ENCODE peak calls at places on chromosomes 16 and 17, in ten cellular contexts. L is fibroblast of pulmonary artery, B is fibroblast of lung, H is right cardiac atrium, K is cardiac fibroblast, T is psoas muscle, S is adipocyte, M is heart left ventricle, A is tibial artery, Y is AG04449. F is an unnamed sample.

GRCh38 chr16:54244061-54244886 is 42.3 kb downstream of the IRX3 start:
- DNase-seq in L (no peak), B (no peak), H (no peak), K (no peak), T (no peak), S (no peak), M (no peak), A (no peak), Y (no peak), F (no peak)

GRCh38 chr17:72514888-72515287 is 394.1 kb downstream of the SOX9 start:
- DNase-seq in L (peak; percentile 81), B (peak; percentile 96), H (peak; percentile 87), K (peak; percentile 62), T (no peak), S (peak; percentile 31), M (peak; percentile 37), A (no peak), Y (no peak), F (peak; percentile 60)

GRCh38 chr16:88375236-88376052 is 7.3 kb upstream of the ZNF469 start:
- DNase-seq in L (no peak), B (no peak), H (peak; percentile 33), K (no peak), T (peak; percentile 17), S (no peak), M (no peak), A (peak; percentile 58), Y (no peak), F (no peak)

GRCh38 chr16:24820522-24820921 is 25.2 kb upstream of the SLC5A11 start:
- DNase-seq in L (peak; percentile 35), B (no peak), H (no peak), K (peak; percentile 56), T (no peak), S (no peak), M (no peak), A (no peak), Y (no peak), F (no peak)

GRCh38 chr17:32834104-32834503 is 42.8 kb downstream of the MYO1D start:
- DNase-seq in L (no peak), B (no peak), H (no peak), K (no peak), T (no peak), S (no peak), M (no peak), A (no peak), Y (no peak), F (no peak)

GRCh38 chr17:45900723-45901415 is 6.5 kb downstream of the MAPT start:
- DNase-seq in L (no peak), B (no peak), H (no peak), K (no peak), T (no peak), S (no peak), M (no peak), A (no peak), Y (no peak), F (no peak)

GRCh38 chr17:47862621-47863440 is 11.9 kb upstream of the SP6 start:
- DNase-seq in L (peak; percentile 73), B (peak; percentile 89), H (no peak), K (peak; percentile 92), T (no peak), S (peak; percentile 59), M (no peak), A (no peak), Y (peak; percentile 50), F (no peak)

GRCh38 chr17:40458001-40458791 is 14.9 kb downstream of the IGFBP4 start:
- DNase-seq in L (peak; percentile 85), B (peak; percentile 91), H (peak; percentile 84), K (peak; percentile 77), T (no peak), S (peak; percentile 88), M (no peak), A (no peak), Y (peak; percentile 63), F (no peak)

GRCh38 chr16:66515543-66516171 is 34.3 kb downstream of the TK2 start:
- DNase-seq in L (peak; percentile 77), B (peak; percentile 84), H (no peak), K (peak; percentile 66), T (no peak), S (peak; percentile 40), M (no peak), A (peak; percentile 83), Y (no peak), F (no peak)

GRCh38 chr16:66516808-66517585 is 32.9 kb downstream of the TK2 start:
- DNase-seq in L (peak; percentile 99), B (peak; percentile 99), H (peak; percentile 98), K (peak; percentile 99), T (peak; percentile 96), S (peak; percentile 95), M (peak; percentile 97), A (peak; percentile 98), Y (peak; percentile 85), F (peak; percentile 95)

GRCh38 chr16:66517586-66518263 is 32.2 kb downstream of the TK2 start:
- DNase-seq in L (no peak), B (no peak), H (peak; percentile 80), K (no peak), T (no peak), S (no peak), M (no peak), A (no peak), Y (no peak), F (no peak)

GRCh38 chr16:66519482-66519881 is 30.4 kb downstream of the TK2 start:
- DNase-seq in L (no peak), B (no peak), H (no peak), K (no peak), T (no peak), S (no peak), M (no peak), A (no peak), Y (no peak), F (no peak)

GRCh38 chr16:66516172-66516807 is 33.6 kb downstream of the TK2 start:
- DNase-seq in L (no peak), B (peak; percentile 11), H (no peak), K (no peak), T (no peak), S (no peak), M (no peak), A (no peak), Y (no peak), F (no peak)
- H3K4me3 ChIP-seq in L (no peak overlapping the region), B (no peak overlapping the region), H (no peak overlapping the region), K (no peak overlapping the region), T (peak overlapping the region; percentile 37), S (peak overlapping the region; percentile 4), M (no peak overlapping the region), A (no peak overlapping the region), Y (no peak overlapping the region), F (no peak overlapping the region)

GRCh38 chr17:78131172-78132085 is 858 bp downstream of the TMC8 start:
- DNase-seq in L (no peak), B (no peak), H (peak; percentile 75), K (no peak), T (no peak), S (no peak), M (no peak), A (peak; percentile 65), Y (no peak), F (no peak)

GRCh38 chr17:78130439-78131101 is at the start of gene TMC8:
- DNase-seq in L (no peak), B (no peak), H (peak; percentile 70), K (no peak), T (no peak), S (no peak), M (no peak), A (no peak), Y (no peak), F (no peak)

GRCh38 chr17:78129385-78130079 is 977 bp upstream of the TMC6 start:
- DNase-seq in L (no peak), B (no peak), H (peak; percentile 65), K (no peak), T (no peak), S (no peak), M (no peak), A (no peak), Y (no peak), F (no peak)

GRCh38 chr17:78128616-78129384 is at the start of gene TMC6:
- DNase-seq in L (no peak), B (no peak), H (peak; percentile 88), K (no peak), T (no peak), S (peak; percentile 44), M (peak; percentile 74), A (no peak), Y (no peak), F (no peak)

GRCh38 chr17:78130080-78130438 is 512 bp upstream of the TMC8 start:
- DNase-seq in L (no peak), B (no peak), H (no peak), K (no peak), T (no peak), S (no peak), M (no peak), A (no peak), Y (no peak), F (no peak)
- H3K4me3 ChIP-seq in L (no peak overlapping the region), B (no peak overlapping the region), H (no peak overlapping the region), K (no peak overlapping the region), T (no peak overlapping the region), S (no peak overlapping the region), M (no peak overlapping the region), A (no peak overlapping the region), Y (no peak overlapping the region), F (no peak overlapping the region)

GRCh38 chr16:12329246-12329995 is 352.9 kb downstream of the SNX29 start:
- DNase-seq in L (no peak), B (no peak), H (no peak), K (no peak), T (no peak), S (no peak), M (no peak), A (no peak), Y (no peak), F (no peak)

GRCh38 chr16:12330541-12330940 is 354.0 kb downstream of the SNX29 start:
- DNase-seq in L (no peak), B (no peak), H (no peak), K (no peak), T (no peak), S (no peak), M (no peak), A (no peak), Y (no peak), F (no peak)

GRCh38 chr16:12332553-12332952 is 356.0 kb downstream of the SNX29 start:
- DNase-seq in L (no peak), B (no peak), H (no peak), K (no peak), T (no peak), S (no peak), M (no peak), A (no peak), Y (no peak), F (no peak)

GRCh38 chr16:12327971-12328726 is 351.6 kb downstream of the SNX29 start:
- DNase-seq in L (no peak), B (no peak), H (no peak), K (no peak), T (no peak), S (no peak), M (no peak), A (no peak), Y (no peak), F (no peak)

DNA sequence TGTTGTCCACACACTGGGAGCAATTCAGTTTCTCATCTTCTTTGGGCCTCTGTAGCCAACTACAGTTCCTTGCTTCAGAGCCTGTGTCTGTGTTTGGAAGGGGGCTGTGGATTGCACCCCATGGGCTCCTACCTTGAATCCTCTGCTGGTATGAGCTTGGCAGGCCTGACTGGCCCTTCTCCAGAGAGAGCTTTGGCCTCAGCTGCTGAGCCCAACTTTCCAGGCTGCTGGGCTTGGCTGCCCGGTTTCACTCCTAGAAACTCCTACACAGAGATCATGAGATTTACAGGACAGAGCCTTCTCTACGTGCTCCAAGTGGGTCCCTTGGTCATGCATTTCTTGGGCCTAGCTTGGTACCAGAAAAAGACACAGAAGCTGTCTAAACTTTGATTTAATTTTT is 354.4 kb downstream of the SNX29 start:
- DNase-seq in L (no peak), B (no peak), H (peak; percentile 64), K (no peak), T (no peak), S (peak; percentile 25), M (peak; percentile 43), A (no peak), Y (no peak), F (no peak)
- H3K4me3 ChIP-seq in L (no peak overlapping the region), B (no peak overlapping the region), H (no peak overlapping the region), K (no peak overlapping the region), T (no peak overlapping the region), S (no peak overlapping the region), M (no peak overlapping the region), A (no peak overlapping the region), Y (no peak overlapping the region), F (no peak overlapping the region)

DNA sequence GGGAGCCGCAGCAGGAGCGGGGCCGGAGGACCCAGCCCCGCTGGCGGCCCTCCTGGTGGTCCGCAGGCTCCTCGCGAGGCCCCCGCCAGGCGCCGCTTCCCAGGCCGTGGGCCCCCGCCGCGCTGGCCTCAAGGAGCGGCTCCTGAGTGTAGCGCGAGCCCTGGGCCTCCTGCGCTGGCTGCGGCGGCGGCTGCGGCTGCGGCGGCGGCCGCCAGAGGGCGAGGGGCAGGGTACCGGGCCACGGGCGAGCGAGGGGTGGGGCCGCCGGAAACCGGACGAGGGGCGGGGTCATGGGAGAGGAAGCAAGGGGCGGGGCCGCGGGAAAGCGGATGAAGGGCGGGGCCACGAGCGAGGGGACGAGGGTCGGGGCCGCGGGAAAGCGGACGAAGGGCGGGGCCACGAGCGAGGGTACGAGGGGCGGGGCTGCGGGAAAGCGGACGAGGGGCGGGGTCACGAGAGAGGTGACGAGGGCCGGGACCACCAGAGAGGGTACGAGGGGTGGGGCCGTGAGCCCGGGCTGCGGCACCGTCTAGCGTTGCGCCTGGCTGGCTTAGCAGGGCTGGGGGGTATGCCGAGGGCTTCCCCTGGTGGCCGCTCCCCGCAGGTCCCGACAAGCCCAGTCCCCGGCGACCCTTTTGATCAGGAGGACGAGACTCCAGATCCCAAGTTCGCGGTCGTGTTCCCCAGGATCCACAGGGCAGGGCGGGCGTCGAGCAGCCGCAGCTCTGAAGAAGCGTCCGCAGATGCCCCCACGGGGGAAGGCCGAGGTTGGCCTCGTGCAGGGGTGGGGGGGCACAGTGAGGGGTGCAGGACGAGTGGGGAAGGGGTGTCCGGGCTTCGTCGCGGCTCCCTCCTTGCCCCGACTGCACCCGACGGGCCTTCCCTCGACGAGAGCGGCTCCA is 1.7 kb downstream of the MYO15B start:
- DNase-seq in L (peak; percentile 81), B (peak; percentile 67), H (peak; percentile 99), K (peak; percentile 78), T (peak; percentile 97), S (peak; percentile 93), M (peak; percentile 98), A (peak; percentile 96), Y (no peak), F (peak; percentile 39)
- H3K4me3 ChIP-seq in L (peak overlapping the region; percentile 50), B (peak overlapping the region; percentile 40), H (peak overlapping the region; percentile 62), K (peak overlapping the region; percentile 51), T (peak overlapping the region; percentile 76), S (peak overlapping the region; percentile 52), M (peak overlapping the region; percentile 61), A (peak overlapping the region; percentile 61), Y (peak overlapping the region; percentile 59), F (peak overlapping the region; percentile 50)

F was measured in skeletal muscle cell.